ENCODE peak calls at places on chromosome 12, in six cellular contexts. W, E, U, B, Q and P are unnamed samples.

GRCh38 chr12:50083301-50083700 is 1.8 kb upstream of the SMARCD1 start:
- DNase-seq in U (no peak), W (no peak), E (no peak), B (no peak), Q (no peak), P (no peak)

GRCh38 chr12:102702447-102703114 is 214.5 kb downstream of the PAH start:
- DNase-seq in E (peak; percentile 55), U (peak; percentile 57), Q (peak; percentile 50), W (no peak), B (peak; percentile 29), P (peak; percentile 56)

GRCh38 chr12:12803186-12803585 is 10.0 kb upstream of the DDX47 start:
- DNase-seq in U (no peak), Q (peak; percentile 14), E (peak; percentile 84), W (peak; percentile 81), B (peak; percentile 85), P (peak; percentile 57)

GRCh38 chr12:131947482-131948027 is 2.2 kb upstream of the EP400 start:
- DNase-seq in U (peak; percentile 48), W (peak; percentile 26), Q (no peak), E (no peak), B (no peak), P (no peak)

GRCh38 chr12:93200291-93200917 is 177.3 kb upstream of the NUDT4 start:
- DNase-seq in B (no peak), E (peak; percentile 46), W (no peak), U (no peak), Q (no peak), P (peak; percentile 23)

GRCh38 chr12:13124661-13125505 is 21.4 kb upstream of the GSG1 start:
- DNase-seq in E (no peak), B (no peak), U (no peak), W (no peak), Q (no peak), P (no peak)

GRCh38 chr12:49987620-49988303 is 15.0 kb downstream of the AQP6 start:
- DNase-seq in Q (no peak), B (no peak), W (no peak), U (no peak), E (no peak), P (no peak)

GRCh38 chr12:356276-356988 is 32.7 kb downstream of the KDM5A start:
- DNase-seq in W (no peak), B (no peak), E (peak; percentile 26), U (no peak), Q (no peak), P (no peak)

GRCh38 chr12:44465139-44465538 is 411.0 kb downstream of the NELL2 start:
- DNase-seq in E (no peak), W (no peak), B (no peak), U (no peak), Q (no peak), P (no peak)
- TF ChIP-seq CTCF in E (no peak), W (no peak), B (no peak), U (peak; percentile 41), Q (peak; percentile 44), P (no peak)

GRCh38 chr12:92035477-92035876 is 110.2 kb downstream of the BTG1 start:
- DNase-seq in Q (no peak), B (no peak), E (no peak), W (no peak), U (no peak), P (no peak)
- TF ChIP-seq CTCF in Q (no peak), B (no peak), E (no peak), W (no peak), U (no peak), P (no peak)

DNA sequence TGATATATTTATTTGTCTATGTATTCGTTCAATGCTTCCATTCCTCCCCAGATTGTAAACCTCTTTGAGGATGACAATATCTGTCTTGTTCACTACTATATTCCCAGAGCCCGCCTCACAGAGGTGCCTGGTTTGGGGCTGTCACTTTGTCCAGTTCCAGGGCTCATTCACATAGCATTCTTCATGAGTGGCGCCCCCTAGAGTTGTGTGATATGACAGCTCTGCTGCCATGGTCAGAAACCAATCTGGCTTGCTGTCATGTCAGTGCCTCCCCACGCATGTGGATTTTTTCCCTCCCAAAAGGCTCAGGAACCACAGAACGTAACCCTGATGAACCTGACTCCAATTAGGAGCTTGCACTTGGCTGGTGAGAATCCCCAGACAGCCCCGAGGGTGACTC is 145.4 kb downstream of the PTPN11 start:
- DNase-seq in W (no peak), Q (no peak), E (no peak), B (no peak), U (no peak), P (no peak)
- TF ChIP-seq CTCF in W (no peak), Q (peak; percentile 48), E (no peak), B (no peak), U (peak; percentile 55), P (peak; percentile 4)

DNA sequence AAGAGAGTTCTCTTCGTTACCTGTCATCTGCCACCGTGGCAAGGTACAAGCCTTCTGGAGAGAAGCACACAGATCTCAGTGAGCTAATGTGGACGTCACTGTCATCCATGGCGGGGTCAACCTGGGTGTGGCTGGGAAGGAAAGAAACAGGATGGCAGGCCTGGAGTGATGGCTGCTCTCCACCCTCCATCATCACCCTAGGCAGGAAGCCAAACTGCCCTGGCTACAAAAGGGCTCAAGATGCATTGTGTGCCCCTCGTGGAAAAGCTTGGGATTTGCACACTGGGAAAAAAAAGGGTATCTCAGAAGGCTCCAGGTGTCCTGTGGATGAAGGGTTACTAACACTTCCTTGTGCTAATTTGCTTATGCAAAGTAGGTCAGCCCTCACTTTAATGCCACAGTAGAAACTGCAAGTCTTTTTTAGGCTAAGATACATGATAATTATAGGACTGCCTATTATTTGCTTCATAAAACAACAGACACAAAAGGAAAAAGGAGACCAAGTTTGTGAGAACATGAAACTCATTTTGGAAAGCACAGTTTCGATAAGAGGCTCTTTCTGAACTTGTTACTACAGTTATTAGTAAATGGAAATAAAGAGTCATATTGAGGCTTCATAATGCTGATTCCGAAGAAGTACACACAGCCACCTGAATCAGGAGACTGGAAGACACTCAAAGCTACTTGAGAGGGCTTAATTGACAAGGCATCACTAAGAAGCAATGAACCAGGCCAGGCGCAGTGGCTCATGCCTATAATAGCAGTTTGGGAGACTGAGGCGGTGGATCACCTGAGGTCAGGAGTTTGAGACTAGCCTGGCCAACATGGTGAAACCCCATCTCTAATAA is 18.9 kb downstream of the RFC5 start:
- DNase-seq in Q (no peak), E (peak; percentile 30), B (peak; percentile 16), W (no peak), U (peak; percentile 39), P (peak; percentile 61)
- TF ChIP-seq CTCF in Q (no peak), E (peak; percentile 31), B (no peak), W (no peak), U (peak; percentile 8), P (no peak)

GRCh38 chr12:4996714-4997113 is 47.0 kb upstream of the KCNA5 start:
- DNase-seq in B (no peak), E (no peak), U (no peak), Q (no peak), W (no peak), P (no peak)

GRCh38 chr12:5003025-5003666 is 40.5 kb upstream of the KCNA5 start:
- DNase-seq in U (peak; percentile 90), B (peak; percentile 68), Q (peak; percentile 63), E (peak; percentile 39), W (peak; percentile 74), P (peak; percentile 73)

GRCh38 chr12:4997939-4998338 is 45.7 kb upstream of the KCNA5 start:
- DNase-seq in Q (no peak), W (no peak), U (no peak), E (peak; percentile 77), B (no peak), P (no peak)

GRCh38 chr12:5000658-5001390 is 42.9 kb upstream of the KCNA5 start:
- DNase-seq in U (no peak), E (no peak), B (no peak), W (no peak), Q (no peak), P (no peak)

GRCh38 chr12:5000204-5000603 is 43.5 kb upstream of the KCNA5 start:
- DNase-seq in Q (no peak), B (no peak), U (no peak), E (no peak), W (no peak), P (no peak)
- TF ChIP-seq CTCF in Q (peak; percentile 30), B (no peak), U (no peak), E (no peak), W (no peak), P (no peak)

DNA sequence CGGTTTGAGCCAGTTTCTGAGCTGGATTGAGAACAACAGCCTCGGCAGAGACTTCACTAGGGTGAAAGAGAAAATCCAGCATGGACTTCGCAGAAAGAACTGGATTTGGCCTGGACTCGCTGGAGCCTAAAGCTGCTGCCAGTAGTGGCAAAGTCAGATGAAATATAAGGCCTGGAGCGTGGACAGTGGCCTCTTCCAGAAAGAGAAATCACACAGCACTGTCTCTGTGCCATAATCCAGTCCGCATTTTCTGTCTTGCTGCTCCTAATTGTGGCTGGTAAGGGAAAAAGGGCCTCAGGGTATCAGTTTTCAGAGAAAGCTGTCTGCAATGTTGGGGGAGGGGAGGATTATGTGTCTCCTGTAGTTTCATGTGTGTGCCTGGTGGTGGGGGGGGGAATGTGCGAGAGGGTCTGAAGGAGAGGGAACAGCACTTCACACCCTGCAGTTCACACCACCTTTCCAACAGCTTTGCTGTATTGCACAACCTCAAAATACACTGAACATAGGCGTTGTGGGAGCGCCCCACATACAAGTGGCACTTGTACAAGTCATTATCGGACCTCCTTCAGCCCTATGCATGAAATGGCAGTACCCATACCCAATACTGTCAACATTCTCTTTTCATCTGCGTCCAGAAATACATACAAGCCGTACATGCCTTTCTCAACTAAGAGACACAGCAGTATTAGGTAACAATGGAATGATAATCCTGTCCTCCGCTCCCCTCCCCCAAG is 107.6 kb upstream of the ATF7IP start:
- DNase-seq in U (peak; percentile 100), E (peak; percentile 99), Q (peak; percentile 99), B (peak; percentile 94), W (peak; percentile 86), P (peak; percentile 69)
- TF ChIP-seq CTCF in U (no peak), E (no peak), Q (peak; percentile 23), B (no peak), W (peak; percentile 6), P (no peak)

GRCh38 chr12:1661553-1662335 is 29.1 kb upstream of the ADIPOR2 start:
- DNase-seq in B (peak; percentile 95), U (peak; percentile 94), W (peak; percentile 97), E (peak; percentile 89), Q (peak; percentile 91), P (peak; percentile 91)
- TF ChIP-seq CTCF in B (no peak), U (no peak), W (no peak), E (no peak), Q (no peak), P (no peak)

DNA sequence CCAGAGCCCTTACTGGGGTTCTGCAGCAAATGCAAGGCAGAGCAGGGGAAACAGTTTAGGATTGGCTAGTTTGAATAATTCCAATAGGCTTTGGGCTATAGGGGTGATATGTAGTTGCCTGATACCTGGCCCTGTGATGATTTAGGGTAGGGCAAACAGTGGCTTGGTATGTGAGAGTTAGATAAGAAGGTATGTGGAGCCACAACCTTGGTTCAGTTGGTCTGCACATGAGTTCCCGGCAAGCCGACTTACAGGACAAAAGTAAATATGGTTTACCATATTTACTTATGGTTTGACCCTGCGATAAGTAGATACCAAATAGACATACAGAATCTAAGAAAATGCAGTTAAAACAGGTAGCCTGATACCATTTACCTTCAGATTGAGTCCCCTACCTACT is 8.3 kb upstream of the CAPRIN2 start:
- DNase-seq in W (no peak), B (no peak), U (no peak), Q (no peak), E (no peak), P (no peak)
- TF ChIP-seq CTCF in W (no peak), B (no peak), U (no peak), Q (no peak), E (no peak), P (no peak)